ENCODE peak calls at places on chromosome 14, in ten cellular contexts. V, W, R, S, B, G, K, O, J and D are unnamed samples.
A peak's percentile ranks its signal among the peaks of the same experiment; 100 is the strongest.

GRCh38 chr14:31395119-31395518 is 25.2 kb downstream of the HEATR5A start:
- DNase-seq in V (no peak), W (no peak), R (no peak), S (no peak), B (no peak), G (no peak), K (no peak), O (no peak), J (no peak), D (no peak)

GRCh38 chr14:52790011-52790755 is 1.2 kb downstream of the GNPNAT1 start:
- DNase-seq in V (no peak), W (no peak), R (no peak), S (peak; percentile 15), B (no peak), G (no peak), K (peak; percentile 34), O (no peak), J (no peak), D (no peak)

GRCh38 chr14:95218472-95219193 is 61.3 kb upstream of the DICER1 start:
- DNase-seq in V (no peak), W (no peak), R (no peak), S (no peak), B (peak; percentile 45), G (no peak), K (no peak), O (no peak), J (no peak), D (no peak)

GRCh38 chr14:89794096-89794495 is 160.4 kb downstream of the EFCAB11 start:
- DNase-seq in V (peak; percentile 39), W (no peak), R (no peak), S (no peak), B (no peak), G (no peak), K (no peak), O (no peak), J (no peak), D (no peak)

GRCh38 chr14:33062476-33062875 is 123.8 kb downstream of the NPAS3 start:
- DNase-seq in V (no peak), W (no peak), R (no peak), S (no peak), B (no peak), G (no peak), K (no peak), O (no peak), J (no peak), D (no peak)

GRCh38 chr14:94040796-94041195 is 14.7 kb downstream of the OTUB2 start:
- DNase-seq in V (no peak), W (no peak), R (no peak), S (no peak), B (no peak), G (no peak), K (no peak), O (no peak), J (no peak), D (no peak)

GRCh38 chr14:55052259-55052930 is 948 bp downstream of the MAPK1IP1L start:
- DNase-seq in V (peak; percentile 57), W (no peak), R (no peak), S (no peak), B (no peak), G (no peak), K (no peak), O (no peak), J (no peak), D (no peak)

GRCh38 chr14:96978525-96979272 is 181.5 kb downstream of the VRK1 start:
- DNase-seq in V (no peak), W (no peak), R (no peak), S (no peak), B (no peak), G (no peak), K (no peak), O (no peak), J (no peak), D (no peak)

GRCh38 chr14:93035917-93036651 is 79.6 kb downstream of the ITPK1 start:
- DNase-seq in V (peak; percentile 82), W (no peak), R (no peak), S (peak; percentile 61), B (no peak), G (no peak), K (peak; percentile 40), O (no peak), J (no peak), D (peak; percentile 57)

GRCh38 chr14:96797943-96798349 is 764 bp downstream of the VRK1 start:
- DNase-seq in V (no peak), W (peak; percentile 50), R (no peak), S (peak; percentile 16), B (peak; percentile 65), G (no peak), K (no peak), O (no peak), J (no peak), D (no peak)

GRCh38 chr14:95495538-95496025 is 20.9 kb downstream of the SYNE3 start:
- DNase-seq in V (no peak), W (no peak), R (no peak), S (no peak), B (no peak), G (no peak), K (no peak), O (peak; percentile 83), J (no peak), D (no peak)

GRCh38 chr14:104149617-104150141 is 11.3 kb downstream of the KIF26A start:
- DNase-seq in V (peak; percentile 12), W (no peak), R (no peak), S (peak; percentile 33), B (peak; percentile 45), G (peak; percentile 55), K (peak; percentile 87), O (no peak), J (no peak), D (no peak)

GRCh38 chr14:104149278-104149595 is 10.8 kb downstream of the KIF26A start:
- DNase-seq in V (no peak), W (no peak), R (no peak), S (no peak), B (no peak), G (no peak), K (no peak), O (no peak), J (no peak), D (no peak)

GRCh38 chr14:104151028-104151385 is 12.6 kb downstream of the KIF26A start:
- DNase-seq in V (no peak), W (no peak), R (no peak), S (no peak), B (no peak), G (no peak), K (no peak), O (no peak), J (no peak), D (no peak)

GRCh38 chr14:104151546-104152245 is 13.3 kb downstream of the KIF26A start:
- DNase-seq in V (no peak), W (no peak), R (no peak), S (no peak), B (no peak), G (no peak), K (no peak), O (no peak), J (no peak), D (no peak)

DNA sequence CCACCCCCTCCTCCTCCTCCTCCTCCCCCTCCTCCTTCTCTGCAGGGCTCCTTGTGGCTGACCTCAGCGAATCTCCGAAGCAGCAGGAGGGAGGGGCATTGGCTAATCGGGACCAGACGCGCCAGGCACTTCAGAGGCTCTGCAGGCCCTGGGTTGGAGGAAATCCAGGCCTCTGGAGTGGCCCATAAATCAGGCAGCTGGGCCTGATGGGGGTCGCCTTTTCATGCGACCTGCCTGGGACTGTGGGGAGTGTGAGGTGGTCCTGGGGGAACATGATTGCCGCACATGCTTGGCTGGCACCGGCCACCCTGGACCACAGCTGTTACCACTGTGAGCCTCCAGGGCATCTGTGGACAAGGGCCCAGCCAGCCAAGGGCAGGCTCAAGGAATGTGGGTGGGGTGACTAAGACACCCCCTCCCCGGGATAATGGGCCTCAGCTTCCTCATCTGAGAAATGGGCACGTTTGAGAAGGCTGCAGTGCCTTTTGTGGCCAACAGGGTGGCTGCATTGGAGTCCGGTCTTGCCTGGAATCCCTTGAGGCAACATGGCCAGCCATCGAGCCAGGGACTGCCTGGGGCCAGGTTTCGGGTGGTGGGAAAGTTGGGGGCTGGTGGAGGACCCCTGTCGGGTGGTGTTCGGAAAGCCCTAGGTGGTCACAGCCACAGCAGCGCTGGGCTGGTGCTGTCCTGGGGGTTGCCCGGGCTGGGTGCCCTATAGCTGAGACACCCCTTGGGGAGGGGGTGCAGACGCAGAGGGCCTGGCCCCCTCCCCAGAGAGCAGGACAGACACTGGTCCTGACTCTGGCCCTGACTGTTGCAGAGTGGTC is 12.0 kb downstream of the KIF26A start:
- DNase-seq in V (peak; percentile 35), W (no peak), R (no peak), S (peak; percentile 40), B (peak; percentile 58), G (no peak), K (peak; percentile 89), O (no peak), J (no peak), D (no peak)
- TF ChIP-seq CTCF in V (peak; percentile 10), W (no peak), R (peak; percentile 32), S (no peak), B (peak; percentile 79), G (peak; percentile 61), K (peak; percentile 42), O (peak; percentile 26), J (no peak), D (peak; percentile 56)

GRCh38 chr14:99744199-99744872 is 48.9 kb upstream of the EML1 start:
- DNase-seq in V (no peak), W (no peak), R (peak; percentile 31), S (no peak), B (no peak), G (no peak), K (peak; percentile 51), O (no peak), J (no peak), D (no peak)
- TF ChIP-seq CTCF in V (no peak), W (no peak), R (peak; percentile 21), S (no peak), B (no peak), G (no peak), K (peak; percentile 25), O (no peak), J (no peak), D (no peak)

DNA sequence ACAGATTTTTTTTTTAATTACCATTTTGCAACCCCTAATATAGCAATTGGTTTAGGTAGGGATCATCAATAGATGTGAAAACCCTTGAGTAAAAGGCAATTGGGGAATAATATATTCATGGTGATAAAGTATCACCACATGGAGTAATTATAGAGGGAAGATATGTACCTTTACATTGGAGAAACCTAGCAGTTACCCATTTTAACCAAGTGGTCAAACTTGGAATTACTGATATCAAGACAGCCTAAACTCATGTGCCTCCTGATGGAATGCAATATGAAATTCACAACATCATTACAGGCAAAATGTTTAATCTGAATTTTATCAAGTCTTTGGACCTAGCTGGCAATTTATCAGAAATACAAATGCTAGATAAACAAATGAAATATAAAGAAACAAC is 6.7 kb upstream of the SLC10A1 start:
- DNase-seq in V (no peak), W (no peak), R (no peak), S (peak; percentile 17), B (no peak), G (no peak), K (no peak), O (no peak), J (no peak), D (no peak)
- TF ChIP-seq CTCF in V (peak; percentile 16), W (no peak), R (no peak), S (no peak), B (peak; percentile 46), G (peak; percentile 63), K (peak; percentile 23), O (no peak), J (no peak), D (peak; percentile 52)

DNA sequence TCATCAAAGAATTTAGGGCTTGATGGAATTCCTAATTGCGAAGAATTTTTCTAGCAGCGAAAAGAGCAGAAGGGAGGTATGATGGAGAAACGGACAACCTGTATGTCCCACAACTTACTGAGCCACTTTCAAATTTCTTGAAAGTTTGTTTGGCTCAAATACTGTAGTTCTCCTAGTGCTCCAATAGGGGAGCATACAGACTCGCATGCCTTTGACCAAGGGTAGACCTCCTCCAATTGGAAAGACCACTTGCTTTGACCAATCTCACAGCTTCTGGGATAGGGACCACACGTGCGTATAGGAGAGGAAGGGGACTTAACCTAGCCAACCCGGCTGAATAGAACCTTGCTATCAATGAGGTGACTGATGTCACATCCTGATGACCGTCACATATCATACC is 28.6 kb downstream of the SLC35F4 start:
- DNase-seq in V (no peak), W (no peak), R (no peak), S (no peak), B (no peak), G (no peak), K (no peak), O (no peak), J (no peak), D (no peak)
- TF ChIP-seq CTCF in V (no peak), W (no peak), R (no peak), S (no peak), B (no peak), G (peak; percentile 28), K (no peak), O (no peak), J (no peak), D (no peak)